ENCODE peak calls at places on chromosomes 16 and 17, in seven cellular contexts. Q, G, T, A, D, F and Y are unnamed samples.
A peak's percentile ranks its signal among the peaks of the same experiment; 100 is the strongest.

GRCh38 chr16:15650698-15651161 is 685 bp downstream of the NDE1 start:
- DNase-seq in G (no peak), Q (no peak), A (no peak), F (peak; percentile 19), D (peak; percentile 34), T (peak; percentile 56), Y (peak; percentile 10)

GRCh38 chr17:34917381-34917780 is 43.9 kb downstream of the CCT6B start:
- DNase-seq in D (no peak), F (no peak), G (no peak), A (no peak), T (no peak), Q (no peak), Y (no peak)

GRCh38 chr16:28151180-28151579 is 60.6 kb downstream of the XPO6 start:
- DNase-seq in A (no peak), D (no peak), T (no peak), F (no peak), Q (no peak), G (no peak), Y (no peak)

GRCh38 chr16:85945424-85945751 is 46.4 kb downstream of the IRF8 start:
- DNase-seq in Q (no peak), T (no peak), G (no peak), F (no peak), D (peak; percentile 8), A (no peak), Y (no peak)

GRCh38 chr17:34902761-34903325 is 58.4 kb downstream of the CCT6B start:
- DNase-seq in G (no peak), D (no peak), A (no peak), F (no peak), T (no peak), Q (no peak), Y (no peak)

GRCh38 chr17:39155654-39156053 is 4.2 kb upstream of the PLXDC1 start:
- DNase-seq in D (no peak), G (no peak), F (no peak), T (no peak), A (no peak), Q (no peak), Y (no peak)

GRCh38 chr17:41413982-41414381 is 10.4 kb downstream of the KRT37 start:
- DNase-seq in G (no peak), A (no peak), Q (no peak), F (no peak), T (no peak), D (no peak), Y (no peak)

GRCh38 chr17:75313941-75314550 is 24.8 kb upstream of the SLC25A19 start:
- DNase-seq in T (no peak), Q (no peak), A (no peak), F (no peak), G (no peak), D (no peak), Y (no peak)

GRCh38 chr16:12097523-12098428 is 121.2 kb downstream of the SNX29 start:
- DNase-seq in D (no peak), T (no peak), F (no peak), A (no peak), Q (peak; percentile 46), G (no peak), Y (no peak)

GRCh38 chr17:12821376-12821940 is 32.2 kb downstream of the ARHGAP44 start:
- DNase-seq in D (no peak), F (no peak), T (no peak), Q (no peak), G (no peak), A (no peak), Y (no peak)

GRCh38 chr17:65785109-65785508 is 223.7 kb upstream of the AXIN2 start:
- DNase-seq in F (no peak), Q (no peak), A (no peak), T (no peak), G (peak; percentile 90), D (no peak), Y (no peak)

GRCh38 chr17:79542718-79543117 is 68.1 kb downstream of the RBFOX3 start:
- DNase-seq in G (no peak), A (no peak), D (no peak), T (no peak), F (no peak), Q (no peak), Y (no peak)

GRCh38 chr17:6568186-6568758 is 11.9 kb upstream of the PITPNM3 start:
- DNase-seq in F (no peak), G (no peak), A (no peak), Q (no peak), T (no peak), D (no peak), Y (no peak)

GRCh38 chr17:83202002-83203000 is 122.9 kb downstream of the METRNL start:
- DNase-seq in G (no peak), T (peak; percentile 1), D (no peak), F (no peak), Q (no peak), A (no peak), Y (no peak)